ENCODE peak calls at places on chromosome 19, in ten cellular contexts. V is heart right ventricle, D is breast epithelium, K is adipocyte, I is fibroblast of lung, W is right atrium auricular region, U is gastrocnemius medialis, S is left ventricle myocardium inferior, F is right cardiac atrium, C is esophagus squamous epithelium. M is an unnamed sample. For H3K27me3, the result is how much of the 10 kb centered on the place peaks cover.

GRCh38 chr19:37218592-37218935 is 550 bp downstream of the ZNF383 start:
- DNase-seq in U (peak), W (no peak), D (no peak), V (no peak), C (no peak), F (no peak), I (peak), K (no peak), S (no peak), M (no peak)

GRCh38 chr19:43983544-43983911 is 460 bp upstream of the ZNF155 start:
- DNase-seq in F (no peak), C (no peak), V (no peak), D (no peak), W (no peak), S (no peak), U (no peak), K (no peak), I (no peak), M (no peak)

GRCh38 chr19:48170817-48171347 is 402 bp downstream of the ZSWIM9 start:
- DNase-seq in D (no peak), U (no peak), F (no peak), K (no peak), I (no peak), S (no peak), V (no peak), C (no peak), W (no peak), M (peak)

GRCh38 chr19:18438331-18439024 is 545 bp upstream of the ISYNA1 start:
- DNase-seq in U (no peak), K (peak), I (no peak), C (no peak), S (peak), V (peak), D (peak), F (peak), W (no peak), M (no peak)

GRCh38 chr19:38664503-38665211 is 17.2 kb downstream of the ACTN4 start:
- DNase-seq in C (no peak), I (no peak), D (no peak), U (no peak), V (no peak), K (no peak), S (no peak), W (no peak), F (no peak), M (no peak)

GRCh38 chr19:4639531-4640246 is 373 bp downstream of the TNFAIP8L1 start:
- DNase-seq in C (no peak), V (peak), K (peak), D (no peak), F (peak), S (no peak), I (no peak), W (no peak), U (no peak), M (peak)

GRCh38 chr19:4390017-4390861 is 10.1 kb downstream of the SH3GL1 start:
- DNase-seq in K (no peak), S (peak), V (peak), W (no peak), D (no peak), I (peak), F (peak), U (no peak), C (no peak), M (peak)

GRCh38 chr19:18093439-18094161 is 4.0 kb upstream of the MAST3 start:
- DNase-seq in V (no peak), C (no peak), W (no peak), F (no peak), S (no peak), U (no peak), I (peak), K (peak), D (no peak), M (no peak)

GRCh38 chr19:13165091-13165997 is 15.1 kb downstream of the IER2 start:
- DNase-seq in K (no peak), C (no peak), V (no peak), U (no peak), D (no peak), W (no peak), I (peak), F (peak), S (no peak), M (no peak)

GRCh38 chr19:55086730-55087541 is 11.3 kb downstream of the EPS8L1 start:
- DNase-seq in C (no peak), F (peak), K (peak), V (peak), D (peak), S (peak), U (peak), I (peak), W (peak), M (peak)

GRCh38 chr19:4455742-4456565 is 1.6 kb downstream of the UBXN6 start:
- DNase-seq in K (peak), D (no peak), S (peak), V (peak), C (no peak), U (peak), F (peak), I (peak), W (no peak), M (no peak)

GRCh38 chr19:18279266-18279515 is 2.2 kb downstream of the JUND start:
- DNase-seq in F (no peak), U (no peak), D (no peak), S (no peak), I (no peak), C (no peak), V (no peak), W (no peak), K (no peak), M (no peak)

GRCh38 chr19:17389957-17390664 is 3.9 kb downstream of the CCDC194 start:
- DNase-seq in W (no peak), K (peak), D (no peak), U (no peak), C (no peak), V (no peak), S (no peak), F (peak), I (no peak), M (no peak)

GRCh38 chr19:45290381-45290931 is 32.2 kb downstream of the CKM start:
- DNase-seq in D (no peak), C (no peak), S (no peak), V (no peak), I (no peak), K (no peak), U (no peak), F (peak), W (no peak), M (no peak)

GRCh38 chr19:17475541-17476115 is 5.3 kb downstream of the SLC27A1 start:
- DNase-seq in K (peak), D (peak), S (peak), F (peak), I (peak), V (peak), U (peak), C (no peak), W (peak), M (no peak)

GRCh38 chr19:51688665-51689571 is 4.2 kb upstream of the SPACA6 start:
- DNase-seq in C (no peak), D (peak), F (peak), V (peak), I (peak), S (peak), K (peak), W (peak), U (peak), M (peak)

GRCh38 chr19:19217110-19217509 is 5.4 kb downstream of the NCAN start:
- DNase-seq in W (no peak), C (no peak), S (no peak), V (no peak), D (no peak), K (no peak), I (peak), U (no peak), F (no peak), M (no peak)

GRCh38 chr19:41541990-41542584 is 33.9 kb upstream of the CEACAM21 start:
- DNase-seq in S (peak), U (no peak), C (no peak), W (peak), K (peak), I (peak), V (peak), F (peak), D (no peak), M (peak)

GRCh38 chr19:49133621-49134454 is 14.5 kb downstream of the PPFIA3 start:
- DNase-seq in K (peak), C (no peak), U (no peak), F (peak), I (peak), V (peak), W (no peak), D (no peak), S (peak), M (peak)

GRCh38 chr19:45154064-45154827 is 6.5 kb downstream of the NKPD1 start:
- DNase-seq in C (no peak), D (no peak), K (no peak), U (no peak), W (peak), S (no peak), V (no peak), F (peak), I (peak), M (no peak)

GRCh38 chr19:18726846-18727245 is 43.4 kb downstream of the CRTC1 start:
- DNase-seq in W (no peak), C (no peak), I (no peak), U (no peak), F (peak), V (no peak), D (no peak), S (no peak), K (no peak), M (no peak)

GRCh38 chr19:40356681-40357595 is 8.4 kb downstream of the PLD3 start:
- DNase-seq in W (no peak), F (no peak), K (no peak), C (no peak), I (no peak), S (no peak), V (no peak), D (no peak), U (no peak), M (peak)

GRCh38 chr19:46902402-46902766 is 41.6 kb downstream of the ARHGAP35 start:
- DNase-seq in W (no peak), V (no peak), S (no peak), K (no peak), I (no peak), F (no peak), C (no peak), U (no peak), D (peak), M (no peak)

GRCh38 chr19:15631817-15632216 is 8.9 kb upstream of the CYP4F3 start:
- DNase-seq in V (no peak), K (peak), D (no peak), U (no peak), I (no peak), W (no peak), F (peak), S (no peak), C (no peak), M (no peak)

GRCh38 chr19:46878613-46879375 is 18.0 kb downstream of the ARHGAP35 start:
- DNase-seq in U (no peak), F (peak), K (peak), C (no peak), V (no peak), D (no peak), S (no peak), I (peak), W (no peak), M (no peak)

GRCh38 chr19:28292822-28293500 is 920.0 kb downstream of the UQCRFS1 start:
- DNase-seq in V (no peak), D (no peak), S (no peak), U (no peak), K (no peak), I (no peak), F (peak), W (no peak), C (no peak), M (no peak)

GRCh38 chr19:18349524-18350128 is 9.2 kb downstream of the PGPEP1 start:
- DNase-seq in W (peak), D (no peak), F (peak), C (no peak), I (peak), U (peak), V (peak), S (no peak), K (peak), M (peak)

GRCh38 chr19:14433454-14434156 is 499 bp downstream of the PKN1 start:
- DNase-seq in U (no peak), W (no peak), S (no peak), I (no peak), D (no peak), F (peak), V (peak), K (peak), C (no peak), M (peak)

GRCh38 chr19:55477905-55478304 is 1.5 kb downstream of the ZNF628 start:
- DNase-seq in W (no peak), U (no peak), I (no peak), F (peak), K (no peak), D (no peak), S (no peak), V (no peak), C (no peak), M (no peak)

GRCh38 chr19:28609091-28609755 is 603.7 kb downstream of the UQCRFS1 start:
- DNase-seq in I (no peak), F (no peak), W (peak), K (no peak), S (no peak), D (no peak), V (no peak), U (no peak), C (no peak), M (no peak)

GRCh38 chr19:6097911-6098310 is 12.4 kb downstream of the RFX2 start:
- DNase-seq in V (no peak), C (no peak), F (no peak), D (no peak), W (no peak), S (no peak), K (no peak), U (no peak), I (no peak), M (no peak)

GRCh38 chr19:45710731-45711130 is 18.3 kb downstream of the QPCTL start:
- DNase-seq in V (no peak), I (no peak), S (no peak), U (no peak), W (no peak), C (no peak), D (no peak), K (no peak), F (no peak), M (no peak)

GRCh38 chr19:31211088-31211487 is 138.1 kb downstream of the TSHZ3 start:
- DNase-seq in I (no peak), V (no peak), C (no peak), K (no peak), U (no peak), S (no peak), D (no peak), W (no peak), F (no peak), M (no peak)

GRCh38 chr19:48506138-48506733 is 5.4 kb downstream of the LMTK3 start:
- DNase-seq in K (peak), W (no peak), F (peak), I (peak), D (no peak), V (no peak), C (no peak), S (no peak), U (no peak), M (no peak)

GRCh38 chr19:41265376-41266153 is 1.4 kb downstream of the HNRNPUL1 start:
- DNase-seq in C (no peak), S (no peak), V (peak), W (no peak), F (no peak), U (no peak), D (no peak), I (peak), K (peak), M (no peak)

GRCh38 chr19:3506384-3507340 is 551 bp downstream of the FZR1 start:
- DNase-seq in D (peak), F (no peak), C (peak), W (no peak), U (no peak), V (peak), I (no peak), K (peak), S (peak), M (peak)

GRCh38 chr19:40513345-40513678 is 46.5 kb downstream of the SPTBN4 start:
- DNase-seq in D (no peak), F (no peak), K (no peak), W (no peak), U (no peak), I (no peak), S (no peak), V (no peak), C (no peak), M (no peak)

GRCh38 chr19:17755977-17756670 is 4.8 kb downstream of the FCHO1 start:
- DNase-seq in D (no peak), U (no peak), K (no peak), S (no peak), I (peak), W (no peak), V (no peak), C (no peak), F (peak), M (no peak)

GRCh38 chr19:31639306-31639705 is 290.1 kb upstream of the TSHZ3 start:
- DNase-seq in C (no peak), I (peak), S (no peak), K (no peak), F (no peak), V (no peak), D (no peak), W (no peak), U (no peak), M (no peak)

DNA sequence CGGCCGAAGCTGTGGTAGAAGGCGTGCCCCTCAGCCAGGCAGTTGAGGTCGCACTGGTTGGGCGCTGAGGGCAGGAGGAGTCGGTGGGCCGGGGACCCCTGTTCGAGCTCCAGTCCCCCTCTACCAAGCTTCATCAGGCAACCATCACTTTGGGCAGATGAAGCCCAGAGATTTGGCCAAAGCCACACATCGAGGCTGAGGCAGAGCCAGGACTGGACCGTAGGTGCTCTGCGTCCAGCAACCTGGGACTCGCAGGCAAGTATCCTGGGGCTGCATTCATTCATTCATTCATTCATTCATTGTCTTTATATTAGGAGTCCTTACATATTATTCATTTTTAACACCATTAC is 4.3 kb downstream of the ADAMTSL5 start:
- DNase-seq in I (no peak), V (no peak), C (no peak), U (no peak), W (no peak), S (no peak), D (no peak), F (no peak), K (no peak), M (no peak)
- H3K27me3 ChIP-seq in I (under half), V (under half), C (under half), U (under half), W (under half), S (under half), D (under half), F (under half), K (under half), M (under half)

GRCh38 chr19:7505682-7506384 is 10.1 kb upstream of the ZNF358 start:
- DNase-seq in S (no peak), K (peak), V (no peak), F (peak), D (no peak), C (no peak), U (no peak), I (no peak), W (no peak), M (peak)

GRCh38 chr19:7512400-7512851 is 3.5 kb upstream of the ZNF358 start:
- DNase-seq in F (no peak), W (no peak), S (no peak), K (no peak), C (no peak), U (no peak), D (no peak), V (no peak), I (no peak), M (peak)

GRCh38 chr19:7507884-7508283 is 8.0 kb upstream of the ZNF358 start:
- DNase-seq in I (peak), U (no peak), K (peak), F (peak), C (no peak), D (no peak), S (peak), V (no peak), W (peak), M (peak)

GRCh38 chr19:7506385-7507328 is 9.2 kb upstream of the ZNF358 start:
- DNase-seq in C (peak), U (peak), W (peak), V (peak), I (peak), F (peak), D (peak), K (peak), S (peak), M (peak)

GRCh38 chr19:7509625-7510024 is 6.3 kb upstream of the ZNF358 start:
- DNase-seq in W (no peak), F (no peak), C (no peak), S (no peak), D (no peak), K (no peak), I (no peak), U (no peak), V (no peak), M (no peak)
- H3K27me3 ChIP-seq in W (under half), F (under half), C (under half), S (under half), D (under half), K (under half), I (under half), U (under half), V (under half), M (under half)

DNA sequence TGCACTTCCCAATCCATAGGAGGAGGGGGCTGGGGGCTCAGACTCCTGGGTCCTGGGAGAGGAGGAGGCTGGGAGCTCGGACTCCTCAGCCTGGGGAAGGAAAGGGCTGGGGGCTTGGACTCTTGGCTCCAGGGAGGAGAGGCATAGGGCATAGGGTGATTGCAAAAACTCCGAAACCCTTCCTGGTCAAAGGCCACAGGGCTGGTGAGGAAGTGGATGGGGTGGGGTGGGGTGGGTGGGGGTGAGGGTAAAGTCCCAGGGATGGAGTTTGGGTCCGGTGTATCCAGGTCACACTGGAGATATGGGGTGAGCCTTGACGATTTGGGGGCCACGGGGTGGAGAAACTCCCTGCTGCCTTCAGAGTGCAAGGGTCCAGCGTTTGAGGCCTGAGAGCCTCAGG is 2.8 kb downstream of the MYH14 start:
- DNase-seq in D (no peak), F (no peak), C (no peak), V (no peak), U (no peak), I (no peak), K (no peak), S (no peak), W (no peak), M (no peak)
- H3K27me3 ChIP-seq in D (under half), F (under half), C (under half), V (under half), U (under half), I (under half), K (under half), S (half or more), W (under half), M (half or more)

DNA sequence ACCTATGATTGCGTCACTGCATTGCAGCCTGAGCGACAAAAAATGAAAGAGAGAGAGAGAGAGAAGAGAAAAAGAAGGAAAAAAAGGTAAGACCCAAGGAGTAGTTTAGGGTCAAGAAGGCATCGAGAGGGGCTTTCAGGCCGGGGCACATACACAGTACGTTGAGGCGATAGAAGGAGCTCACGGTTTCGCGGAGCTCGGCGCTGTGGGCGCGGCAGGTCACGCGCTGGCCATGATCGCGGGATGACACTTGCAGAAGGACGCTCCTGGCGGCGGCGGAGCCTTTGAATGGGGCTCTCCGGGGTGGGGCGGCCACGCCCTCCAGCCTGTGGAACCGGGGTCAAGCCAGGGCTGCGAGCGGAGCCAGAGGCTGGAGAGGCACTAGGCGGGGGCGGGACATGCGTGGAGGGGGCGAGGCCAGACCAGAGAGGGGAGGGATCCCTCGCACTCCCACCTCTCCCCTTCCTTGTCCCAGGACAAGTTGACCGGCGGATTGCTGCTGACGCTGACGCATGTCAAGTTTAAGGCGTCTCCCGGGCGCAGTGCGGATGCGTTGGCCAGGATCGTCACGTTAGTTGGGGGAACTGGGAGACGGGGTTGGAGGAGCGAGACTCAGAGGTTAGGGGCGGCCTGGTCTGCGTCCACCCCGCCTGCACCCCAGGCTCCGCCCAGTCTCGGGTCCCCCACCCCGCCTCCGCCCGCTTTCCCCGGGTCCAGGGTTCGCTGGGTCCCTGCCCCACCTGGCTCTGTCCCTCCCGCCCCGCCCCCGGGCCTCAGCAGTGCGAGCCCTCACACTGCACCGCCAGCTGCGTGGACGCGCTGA is 6.9 kb downstream of the NPHS1 start:
- DNase-seq in S (no peak), V (no peak), F (peak), I (no peak), D (no peak), U (no peak), K (no peak), W (no peak), C (no peak), M (no peak)
- H3K27me3 ChIP-seq in S (half or more), V (under half), F (under half), I (under half), D (under half), U (half or more), K (half or more), W (under half), C (under half), M (under half)

GRCh38 chr19:50280074-50280473 is 49.1 kb downstream of the KCNC3 start:
- DNase-seq in F (no peak), C (no peak), U (no peak), D (no peak), V (no peak), S (no peak), K (no peak), W (no peak), I (no peak), M (no peak)
- H3K27me3 ChIP-seq in F (under half), C (under half), U (under half), D (under half), V (under half), S (under half), K (under half), W (under half), I (under half), M (under half)

M was measured in left lung.